ENCODE peak calls at places on chromosomes 11 and 22, in ten cellular contexts. O is astrocyte of the spinal cord, L is IMR-90, V is body of pancreas, M is fibroblast of lung, W is heart right ventricle, G is cardiac muscle cell, Y is A549, N is choroid plexus epithelial cell, K is sigmoid colon. P is an unnamed sample.

GRCh38 chr11:113574586-113574985 is 99.4 kb upstream of the DRD2 start:
- DNase-seq in K (no peak), M (no peak), G (no peak), L (no peak), O (no peak), W (no peak), N (no peak), V (no peak), Y (no peak), P (no peak)

GRCh38 chr22:28015056-28015445 is 96.0 kb upstream of the PITPNB start:
- DNase-seq in O (no peak), N (no peak), M (no peak), G (no peak), W (no peak), Y (no peak), L (no peak), K (peak), V (peak), P (no peak)

GRCh38 chr22:39252461-39253391 is 7.9 kb upstream of the PDGFB start:
- DNase-seq in M (no peak), K (no peak), W (no peak), V (no peak), O (no peak), L (peak), N (no peak), G (no peak), Y (no peak), P (peak)

GRCh38 chr11:69218271-69218682 is 62.5 kb downstream of the SMIM38 start:
- DNase-seq in O (no peak), G (no peak), Y (no peak), L (peak), N (no peak), K (no peak), V (no peak), M (no peak), W (no peak), P (no peak)

GRCh38 chr11:70029115-70029830 is 48.8 kb upstream of the ANO1 start:
- DNase-seq in M (no peak), N (no peak), Y (no peak), O (no peak), K (no peak), L (no peak), V (no peak), W (no peak), G (peak), P (no peak)

GRCh38 chr11:116618461-116618860 is 154.3 kb downstream of the BUD13 start:
- DNase-seq in V (no peak), N (no peak), K (no peak), L (no peak), W (no peak), Y (no peak), O (no peak), M (no peak), G (no peak), P (no peak)

GRCh38 chr22:39219071-39220050 is 25.4 kb downstream of the PDGFB start:
- DNase-seq in O (no peak), M (no peak), W (no peak), N (no peak), Y (no peak), L (no peak), K (peak), V (no peak), G (no peak), P (no peak)

GRCh38 chr11:58771458-58771855 is 39.7 kb upstream of the GLYAT start:
- DNase-seq in W (no peak), O (no peak), Y (no peak), K (no peak), N (no peak), L (no peak), M (no peak), G (no peak), V (no peak), P (no peak)

GRCh38 chr11:111019449-111019848 is 226.1 kb upstream of the POU2AF2 start:
- DNase-seq in L (no peak), Y (no peak), N (no peak), O (no peak), V (no peak), W (no peak), G (no peak), M (no peak), K (no peak), P (no peak)

GRCh38 chr11:72069787-72070251 is 10.5 kb downstream of the NUMA1 start:
- DNase-seq in G (peak), L (peak), N (peak), M (peak), V (peak), K (peak), Y (peak), O (peak), W (peak), P (peak)
- H3K4me3 ChIP-seq in G (no peak), L (no peak), N (peak), M (peak), V (no peak), K (no peak), Y (no peak), O (no peak), W (no peak), P (no peak)

DNA sequence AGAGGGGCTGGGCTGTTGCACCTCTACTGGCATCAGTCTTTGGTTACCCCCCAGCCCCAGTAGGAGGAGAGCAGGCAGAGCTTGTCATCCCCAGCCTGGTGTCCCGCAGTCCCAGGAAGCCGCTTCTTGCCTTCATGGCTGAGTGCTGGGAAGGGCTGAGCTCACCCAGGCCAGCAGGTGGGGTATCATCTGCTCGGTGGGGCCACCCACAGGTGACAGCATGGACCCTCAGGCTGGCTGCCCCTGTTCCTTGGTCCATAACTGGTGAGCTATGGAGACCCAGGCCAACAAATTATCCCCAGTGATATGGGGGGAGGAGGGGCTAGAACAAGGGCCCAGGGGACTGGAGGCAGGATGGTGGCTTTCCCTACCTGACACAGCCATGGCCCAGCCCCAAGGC is 6.5 kb upstream of the RHOD start:
- DNase-seq in W (no peak), O (no peak), G (no peak), Y (no peak), V (no peak), K (no peak), N (no peak), L (no peak), M (no peak), P (no peak)
- TF ChIP-seq CTCF in W (no peak), O (no peak), G (no peak), Y (no peak), V (no peak), K (no peak), N (no peak), L (no peak), M (no peak), P (no peak)

DNA sequence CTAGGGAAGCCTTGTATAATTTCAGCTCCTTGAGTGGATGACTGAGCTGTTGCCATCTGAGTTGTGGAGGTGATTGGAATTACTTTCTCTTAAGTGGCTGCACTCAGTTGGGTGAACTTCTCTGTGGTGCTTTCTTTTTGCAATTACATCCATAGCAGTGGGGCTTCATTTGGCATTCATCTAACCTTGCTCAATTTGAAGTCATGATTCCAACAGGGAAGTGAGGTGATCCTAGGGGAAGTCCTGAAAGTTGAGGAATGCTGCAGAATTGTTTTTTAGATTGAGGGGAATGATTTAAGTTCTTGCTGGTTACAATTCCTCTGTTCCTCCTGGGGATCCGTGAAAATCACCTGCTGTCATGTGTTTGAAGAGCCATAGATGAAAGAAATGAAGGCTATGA is 39.6 kb downstream of the ARHGAP42 start:
- DNase-seq in V (no peak), L (no peak), G (peak), N (no peak), M (no peak), W (no peak), O (no peak), Y (no peak), K (no peak), P (no peak)
- H3K4me3 ChIP-seq in V (no peak), L (no peak), G (no peak), N (no peak), M (no peak), W (no peak), O (no peak), Y (no peak), K (no peak), P (no peak)

GRCh38 chr11:102306817-102307814 is 10.2 kb upstream of the BIRC3 start:
- DNase-seq in G (no peak), K (no peak), M (no peak), V (no peak), L (no peak), O (no peak), W (no peak), Y (no peak), N (no peak), P (peak)

GRCh38 chr11:102304686-102305085 is 12.6 kb upstream of the BIRC3 start:
- DNase-seq in V (no peak), L (no peak), N (no peak), Y (no peak), O (no peak), K (no peak), M (no peak), G (no peak), W (no peak), P (no peak)

GRCh38 chr11:102305352-102306047 is 11.8 kb upstream of the BIRC3 start:
- DNase-seq in L (no peak), G (no peak), K (no peak), Y (no peak), N (no peak), W (no peak), M (no peak), O (no peak), V (no peak), P (no peak)

GRCh38 chr11:102309621-102310541 is 7.4 kb upstream of the BIRC3 start:
- DNase-seq in L (no peak), Y (no peak), G (no peak), V (no peak), M (peak), K (no peak), N (no peak), O (no peak), W (no peak), P (no peak)

DNA sequence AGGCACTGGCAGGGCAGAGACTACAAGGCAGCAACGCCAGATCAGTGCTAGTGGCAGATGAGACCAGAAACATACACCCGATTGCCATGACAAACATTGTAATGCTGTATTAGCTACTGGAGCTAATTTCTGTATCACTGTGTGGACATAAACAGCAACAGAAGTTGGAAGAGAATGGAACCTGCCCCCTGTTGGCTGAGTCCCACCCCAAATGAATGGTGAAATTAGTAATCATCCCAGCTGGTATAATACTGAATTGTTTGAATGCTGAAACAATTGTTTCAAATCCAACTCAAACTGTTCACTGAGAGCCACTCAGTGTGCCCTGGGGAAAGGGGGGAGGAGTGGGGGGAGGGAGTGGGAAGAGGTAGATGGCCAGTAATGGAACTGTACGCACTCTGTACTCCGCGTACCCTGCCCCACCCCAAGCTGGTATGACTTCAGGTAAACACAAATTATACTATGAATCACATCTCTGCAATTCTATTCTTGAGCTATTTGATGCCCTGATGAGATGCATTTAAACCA is 11.2 kb upstream of the BIRC3 start:
- DNase-seq in M (no peak), N (no peak), K (no peak), Y (peak), G (no peak), W (no peak), V (peak), L (no peak), O (no peak), P (peak)
- TF ChIP-seq CTCF in M (no peak), N (peak), K (no peak), Y (peak), G (no peak), W (no peak), V (peak), L (no peak), O (no peak), P (peak)

GRCh38 chr11:46637546-46637945 is 20.2 kb downstream of the ATG13 start:
- DNase-seq in O (no peak), N (no peak), G (no peak), K (no peak), L (no peak), M (no peak), V (no peak), Y (no peak), W (no peak), P (no peak)
- H3K4me3 ChIP-seq in O (no peak), N (no peak), G (no peak), K (no peak), L (no peak), M (no peak), V (no peak), Y (no peak), W (no peak), P (no peak)

DNA sequence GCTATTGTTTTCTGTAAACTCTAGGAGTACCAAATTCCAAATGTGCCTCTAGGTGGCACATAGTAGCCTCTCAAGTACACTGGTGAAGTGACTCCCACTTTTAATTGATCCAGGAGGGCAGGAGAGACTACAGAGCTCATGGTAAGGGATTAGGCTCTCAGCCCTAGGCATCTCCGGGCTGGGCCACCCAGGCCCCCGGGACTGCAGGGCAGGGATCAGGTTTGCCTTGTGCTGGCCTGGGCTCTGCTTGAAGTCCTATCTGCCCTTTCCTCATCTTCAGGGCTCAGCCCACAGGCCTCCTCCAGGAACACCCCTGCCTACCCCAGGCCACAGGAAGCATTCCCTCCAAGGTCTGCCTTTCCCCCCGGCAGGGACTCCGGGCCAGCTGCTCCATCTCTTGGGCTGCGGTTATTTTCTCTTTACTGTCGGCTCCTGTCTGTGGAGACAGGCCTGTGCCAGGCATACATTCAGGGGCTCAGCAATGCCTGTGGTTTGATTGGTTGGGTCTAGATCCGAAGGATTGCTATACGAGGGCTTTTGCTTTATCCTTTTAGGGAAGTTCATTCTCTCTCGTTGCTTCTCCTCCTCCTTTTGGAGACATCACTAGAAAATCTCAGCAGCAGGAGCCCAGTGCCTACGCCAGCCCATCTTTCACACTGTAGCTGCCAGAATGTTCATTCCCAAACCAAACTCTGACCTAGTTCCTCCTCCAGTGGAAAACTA is 32.8 kb downstream of the PARVA start:
- DNase-seq in K (peak), G (peak), N (peak), V (no peak), O (peak), Y (peak), M (peak), W (no peak), L (peak), P (no peak)
- TF ChIP-seq CTCF in K (no peak), G (no peak), N (peak), V (no peak), O (no peak), Y (peak), M (peak), W (no peak), L (peak), P (peak)